ENCODE peak calls at places on chromosomes 3 and 15, in six cellular contexts. A is activated naive CD4-positive, alpha-beta T cell treated with anti-CD3 and anti-CD28 coated beads, Interleukin-2, amount 10 ng/mL, durations not matched to agents 7 days and 5 days; X is stimulated activated CD8-positive, alpha-beta memory T cell treated with anti-CD3 and anti-CD28 coated beads, Interleukin-7, amount 100 ng/mL, for 24 hours; Y is neural progenitor cell; B is GM23248; S is mucosa of gallbladder. T is an unnamed sample.

GRCh38 chr3:175005881-175006280 is 146.7 kb downstream of the NAALADL2 start:
- DNase-seq in X (no peak), Y (no peak), B (peak), S (no peak), A (no peak), T (no peak)

GRCh38 chr3:20056727-20057611 is 16.7 kb downstream of the KAT2B start:
- DNase-seq in B (peak), Y (no peak), A (no peak), S (peak), X (no peak), T (no peak)

GRCh38 chr3:4826237-4827100 is 152.8 kb upstream of the BHLHE40 start:
- DNase-seq in Y (no peak), B (peak), S (peak), X (no peak), A (no peak), T (no peak)

GRCh38 chr3:11134794-11135193 is 19.5 kb upstream of the HRH1 start:
- DNase-seq in Y (no peak), S (no peak), X (no peak), A (no peak), B (peak), T (no peak)

GRCh38 chr3:115833074-115833473 is 209.8 kb downstream of the GAP43 start:
- DNase-seq in S (no peak), Y (no peak), A (no peak), B (peak), X (no peak), T (no peak)

GRCh38 chr15:82043726-82044372 is 2.0 kb downstream of the MEX3B start:
- DNase-seq in X (no peak), B (peak), Y (peak), S (no peak), A (no peak), T (peak)

GRCh38 chr3:153547984-153548383 is 386.0 kb downstream of the RAP2B start:
- DNase-seq in S (no peak), Y (no peak), A (no peak), B (no peak), X (no peak), T (no peak)

GRCh38 chr15:86892774-86893449 is 813.2 kb downstream of the AGBL1 start:
- DNase-seq in Y (no peak), S (no peak), B (no peak), X (no peak), A (no peak), T (peak)

GRCh38 chr3:136186330-136186729 is 9.8 kb downstream of the MSL2 start:
- DNase-seq in X (no peak), A (peak), B (peak), Y (no peak), S (peak), T (peak)

GRCh38 chr3:27533718-27534578 is 49.8 kb upstream of the SLC4A7 start:
- DNase-seq in B (peak), X (no peak), Y (peak), A (peak), S (peak), T (peak)

GRCh38 chr15:49831206-49831965 is 210.5 kb downstream of the DTWD1 start:
- DNase-seq in Y (no peak), X (no peak), A (no peak), S (no peak), B (peak), T (no peak)

GRCh38 chr3:173894-174293 is 22.7 kb upstream of the CHL1 start:
- DNase-seq in Y (no peak), B (no peak), A (no peak), S (no peak), X (no peak), T (no peak)